ENCODE peak calls at places on chromosomes 12 and 14, in eight cellular contexts. One of them, this sample, is unnamed.

GRCh38 chr12:52029686-52030085 is 21.6 kb upstream of the NR4A1 start:
- DNase-seq in aorta: no peak
- DNase-seq in tibial nerve: no peak
- DNase-seq in tibial artery: no peak
- DNase-seq in cardiac muscle cell: peak
- DNase-seq in hepatocyte: peak
- DNase-seq in body of pancreas: peak
- DNase-seq in lower lobe of right lung: peak
- DNase-seq in this sample: no peak

GRCh38 chr14:77660754-77661153 is 44.3 kb upstream of the SPTLC2 start:
- DNase-seq in hepatocyte: no peak
- DNase-seq in body of pancreas: no peak
- DNase-seq in cardiac muscle cell: no peak
- DNase-seq in lower lobe of right lung: no peak
- DNase-seq in aorta: no peak
- DNase-seq in tibial artery: no peak
- DNase-seq in tibial nerve: no peak
- DNase-seq in this sample: no peak

GRCh38 chr12:95017482-95017881 is 14.0 kb upstream of the NDUFA12 start:
- DNase-seq in tibial artery: no peak
- DNase-seq in aorta: no peak
- DNase-seq in tibial nerve: no peak
- DNase-seq in cardiac muscle cell: no peak
- DNase-seq in body of pancreas: no peak
- DNase-seq in lower lobe of right lung: no peak
- DNase-seq in hepatocyte: no peak
- DNase-seq in this sample: no peak

GRCh38 chr12:5567021-5567744 is 135.3 kb downstream of the NTF3 start:
- DNase-seq in lower lobe of right lung: no peak
- DNase-seq in body of pancreas: no peak
- DNase-seq in tibial nerve: no peak
- DNase-seq in hepatocyte: peak
- DNase-seq in tibial artery: no peak
- DNase-seq in aorta: no peak
- DNase-seq in cardiac muscle cell: peak
- DNase-seq in this sample: no peak

GRCh38 chr12:112965643-112966042 is 12.7 kb upstream of the OAS2 start:
- DNase-seq in lower lobe of right lung: no peak
- DNase-seq in aorta: no peak
- DNase-seq in tibial artery: no peak
- DNase-seq in tibial nerve: no peak
- DNase-seq in cardiac muscle cell: no peak
- DNase-seq in hepatocyte: no peak
- DNase-seq in body of pancreas: no peak
- DNase-seq in this sample: no peak

GRCh38 chr12:19643635-19644034 is 204.3 kb downstream of the AEBP2 start:
- DNase-seq in tibial nerve: peak
- DNase-seq in aorta: no peak
- DNase-seq in cardiac muscle cell: peak
- DNase-seq in lower lobe of right lung: no peak
- DNase-seq in tibial artery: no peak
- DNase-seq in body of pancreas: no peak
- DNase-seq in hepatocyte: peak
- DNase-seq in this sample: no peak

GRCh38 chr12:123519151-123520001 is 14.1 kb downstream of the RILPL1 start:
- DNase-seq in lower lobe of right lung: peak
- DNase-seq in body of pancreas: peak
- DNase-seq in tibial nerve: no peak
- DNase-seq in aorta: peak
- DNase-seq in tibial artery: peak
- DNase-seq in hepatocyte: peak
- DNase-seq in cardiac muscle cell: peak
- DNase-seq in this sample: no peak

GRCh38 chr12:69225251-69225910 is 14.0 kb upstream of the CPSF6 start:
- DNase-seq in lower lobe of right lung: no peak
- DNase-seq in aorta: no peak
- DNase-seq in tibial artery: no peak
- DNase-seq in body of pancreas: no peak
- DNase-seq in cardiac muscle cell: no peak
- DNase-seq in hepatocyte: no peak
- DNase-seq in tibial nerve: no peak
- DNase-seq in this sample: no peak

GRCh38 chr12:93894391-93895095 is 217.4 kb downstream of the CRADD start:
- DNase-seq in aorta: peak
- DNase-seq in hepatocyte: peak
- DNase-seq in tibial artery: peak
- DNase-seq in tibial nerve: peak
- DNase-seq in lower lobe of right lung: peak
- DNase-seq in body of pancreas: peak
- DNase-seq in cardiac muscle cell: peak
- DNase-seq in this sample: peak

GRCh38 chr12:115209230-115209629 is 525.3 kb upstream of the TBX3 start:
- DNase-seq in tibial artery: no peak
- DNase-seq in tibial nerve: no peak
- DNase-seq in hepatocyte: peak
- DNase-seq in body of pancreas: no peak
- DNase-seq in aorta: no peak
- DNase-seq in cardiac muscle cell: no peak
- DNase-seq in lower lobe of right lung: no peak
- DNase-seq in this sample: peak

GRCh38 chr14:56118611-56119181 is 485 bp downstream of the PELI2 start:
- DNase-seq in tibial nerve: peak
- DNase-seq in body of pancreas: peak
- DNase-seq in aorta: peak
- DNase-seq in cardiac muscle cell: peak
- DNase-seq in hepatocyte: peak
- DNase-seq in lower lobe of right lung: peak
- DNase-seq in tibial artery: peak
- DNase-seq in this sample: peak

GRCh38 chr12:104669851-104670337 is 213.1 kb downstream of the CHST11 start:
- DNase-seq in lower lobe of right lung: peak
- DNase-seq in body of pancreas: no peak
- DNase-seq in hepatocyte: peak
- DNase-seq in cardiac muscle cell: peak
- DNase-seq in tibial nerve: no peak
- DNase-seq in aorta: peak
- DNase-seq in tibial artery: peak
- DNase-seq in this sample: peak

GRCh38 chr14:32370720-32371119 is 41.6 kb downstream of the AKAP6 start:
- DNase-seq in lower lobe of right lung: no peak
- DNase-seq in aorta: no peak
- DNase-seq in cardiac muscle cell: peak
- DNase-seq in hepatocyte: no peak
- DNase-seq in tibial nerve: no peak
- DNase-seq in tibial artery: no peak
- DNase-seq in body of pancreas: no peak
- DNase-seq in this sample: no peak

GRCh38 chr12:107522692-107523477 is 162.7 kb upstream of the PWP1 start:
- DNase-seq in tibial nerve: no peak
- DNase-seq in tibial artery: no peak
- DNase-seq in lower lobe of right lung: no peak
- DNase-seq in cardiac muscle cell: no peak
- DNase-seq in aorta: no peak
- DNase-seq in hepatocyte: no peak
- DNase-seq in body of pancreas: no peak
- DNase-seq in this sample: no peak

GRCh38 chr12:122845865-122846621 is 10.8 kb downstream of the HIP1R start:
- DNase-seq in body of pancreas: peak
- DNase-seq in hepatocyte: no peak
- DNase-seq in cardiac muscle cell: no peak
- DNase-seq in tibial artery: no peak
- DNase-seq in lower lobe of right lung: peak
- DNase-seq in aorta: no peak
- DNase-seq in tibial nerve: no peak
- DNase-seq in this sample: no peak

GRCh38 chr14:98580131-98580678 is 691.8 kb downstream of the BCL11B start:
- DNase-seq in tibial artery: no peak
- DNase-seq in body of pancreas: no peak
- DNase-seq in tibial nerve: no peak
- DNase-seq in aorta: no peak
- DNase-seq in cardiac muscle cell: no peak
- DNase-seq in lower lobe of right lung: no peak
- DNase-seq in hepatocyte: peak
- DNase-seq in this sample: no peak

GRCh38 chr12:76074701-76075336 is 9.7 kb downstream of the NAP1L1 start:
- DNase-seq in aorta: no peak
- DNase-seq in tibial nerve: no peak
- DNase-seq in cardiac muscle cell: no peak
- DNase-seq in hepatocyte: no peak
- DNase-seq in body of pancreas: no peak
- DNase-seq in lower lobe of right lung: no peak
- DNase-seq in tibial artery: no peak
- DNase-seq in this sample: no peak

GRCh38 chr14:20478915-20479314 is 9.7 kb downstream of the PNP start:
- DNase-seq in tibial artery: no peak
- DNase-seq in aorta: no peak
- DNase-seq in cardiac muscle cell: no peak
- DNase-seq in lower lobe of right lung: no peak
- DNase-seq in hepatocyte: no peak
- DNase-seq in body of pancreas: no peak
- DNase-seq in tibial nerve: no peak
- DNase-seq in this sample: no peak

GRCh38 chr12:10554228-10554970 is 48.7 kb downstream of the EIF2S3B start:
- DNase-seq in body of pancreas: no peak
- DNase-seq in tibial artery: no peak
- DNase-seq in lower lobe of right lung: no peak
- DNase-seq in aorta: no peak
- DNase-seq in cardiac muscle cell: no peak
- DNase-seq in tibial nerve: no peak
- DNase-seq in hepatocyte: no peak
- DNase-seq in this sample: no peak

GRCh38 chr12:122203968-122204828 is 689 bp downstream of the B3GNT4 start:
- DNase-seq in hepatocyte: no peak
- DNase-seq in body of pancreas: peak
- DNase-seq in tibial artery: no peak
- DNase-seq in aorta: no peak
- DNase-seq in lower lobe of right lung: no peak
- DNase-seq in cardiac muscle cell: no peak
- DNase-seq in tibial nerve: no peak
- DNase-seq in this sample: no peak

GRCh38 chr12:50162225-50162624 is 4.9 kb downstream of the CERS5 start:
- DNase-seq in aorta: no peak
- DNase-seq in body of pancreas: no peak
- DNase-seq in tibial nerve: no peak
- DNase-seq in hepatocyte: peak
- DNase-seq in tibial artery: no peak
- DNase-seq in lower lobe of right lung: no peak
- DNase-seq in cardiac muscle cell: peak
- DNase-seq in this sample: no peak

GRCh38 chr14:95872777-95873176 is 3.9 kb upstream of the TUNAR start:
- DNase-seq in body of pancreas: no peak
- DNase-seq in lower lobe of right lung: no peak
- DNase-seq in hepatocyte: no peak
- DNase-seq in cardiac muscle cell: no peak
- DNase-seq in tibial nerve: no peak
- DNase-seq in aorta: no peak
- DNase-seq in tibial artery: no peak
- DNase-seq in this sample: no peak

GRCh38 chr12:128971802-128972201 is 118.5 kb downstream of the GLT1D1 start:
- DNase-seq in lower lobe of right lung: no peak
- DNase-seq in body of pancreas: no peak
- DNase-seq in tibial artery: no peak
- DNase-seq in hepatocyte: no peak
- DNase-seq in tibial nerve: no peak
- DNase-seq in cardiac muscle cell: no peak
- DNase-seq in aorta: no peak
- DNase-seq in this sample: no peak

GRCh38 chr14:64806202-64806861 is 73.4 kb downstream of the SPTB start:
- DNase-seq in aorta: peak
- DNase-seq in body of pancreas: peak
- DNase-seq in cardiac muscle cell: peak
- DNase-seq in lower lobe of right lung: no peak
- DNase-seq in tibial nerve: no peak
- DNase-seq in tibial artery: no peak
- DNase-seq in hepatocyte: peak
- DNase-seq in this sample: peak
- H3K27ac ChIP-seq in aorta: peak
- H3K27ac ChIP-seq in body of pancreas: no peak
- H3K27ac ChIP-seq in cardiac muscle cell: no peak
- H3K27ac ChIP-seq in lower lobe of right lung: peak
- H3K27ac ChIP-seq in tibial nerve: no peak
- H3K27ac ChIP-seq in tibial artery: peak
- H3K27ac ChIP-seq in hepatocyte: peak
- H3K27ac ChIP-seq in this sample: no peak

GRCh38 chr14:64232944-64233343 is 61.2 kb downstream of the ESR2 start:
- DNase-seq in tibial nerve: no peak
- DNase-seq in lower lobe of right lung: no peak
- DNase-seq in aorta: no peak
- DNase-seq in cardiac muscle cell: no peak
- DNase-seq in hepatocyte: no peak
- DNase-seq in body of pancreas: no peak
- DNase-seq in tibial artery: no peak
- DNase-seq in this sample: no peak
- H3K27ac ChIP-seq in tibial nerve: peak
- H3K27ac ChIP-seq in lower lobe of right lung: no peak
- H3K27ac ChIP-seq in aorta: no peak
- H3K27ac ChIP-seq in cardiac muscle cell: no peak
- H3K27ac ChIP-seq in hepatocyte: no peak
- H3K27ac ChIP-seq in body of pancreas: no peak
- H3K27ac ChIP-seq in tibial artery: no peak
- H3K27ac ChIP-seq in this sample: no peak

DNA sequence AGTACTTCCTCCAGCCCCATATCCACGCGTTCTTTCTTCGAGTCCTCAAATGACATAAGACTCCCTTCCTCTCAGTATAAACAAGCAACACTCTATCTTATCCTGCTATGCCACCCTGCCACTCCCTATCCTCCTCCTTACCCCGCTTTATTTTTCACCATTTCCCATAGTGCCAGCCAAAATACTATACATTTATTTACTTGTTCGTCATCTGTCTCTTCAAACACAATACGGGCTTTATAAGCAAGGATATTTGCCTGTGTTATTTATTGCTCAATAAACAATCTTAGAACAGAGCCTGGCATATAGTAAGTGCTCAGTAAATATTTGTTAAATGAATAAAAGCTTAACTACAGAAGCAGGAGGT is 444.9 kb downstream of the EGLN3 start:
- DNase-seq in cardiac muscle cell: no peak
- DNase-seq in lower lobe of right lung: no peak
- DNase-seq in tibial artery: no peak
- DNase-seq in hepatocyte: no peak
- DNase-seq in body of pancreas: no peak
- DNase-seq in tibial nerve: no peak
- DNase-seq in aorta: no peak
- DNase-seq in this sample: no peak
- H3K27ac ChIP-seq in cardiac muscle cell: no peak
- H3K27ac ChIP-seq in lower lobe of right lung: no peak
- H3K27ac ChIP-seq in tibial artery: no peak
- H3K27ac ChIP-seq in hepatocyte: no peak
- H3K27ac ChIP-seq in body of pancreas: no peak
- H3K27ac ChIP-seq in tibial nerve: no peak
- H3K27ac ChIP-seq in aorta: no peak
- H3K27ac ChIP-seq in this sample: no peak

DNA sequence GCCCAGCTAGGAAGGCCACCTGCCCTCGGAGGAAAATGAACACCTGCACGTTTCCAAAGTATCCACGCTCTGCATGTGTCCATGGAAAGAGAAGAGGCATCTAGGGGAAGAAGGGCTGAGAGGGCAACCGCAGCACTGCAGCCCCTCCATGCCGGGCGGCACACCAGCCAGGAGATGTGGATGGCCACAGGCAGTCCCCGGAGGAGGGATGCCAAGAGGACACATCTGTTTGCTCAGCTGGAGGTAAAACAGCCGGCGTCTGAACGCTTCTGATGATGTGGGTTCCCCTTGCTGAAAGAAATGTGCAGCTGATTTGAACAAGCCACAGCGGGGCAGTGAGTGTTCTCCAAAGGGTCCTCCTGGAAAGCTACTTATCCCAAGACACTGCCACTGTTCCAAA is 34.0 kb downstream of the CHGA start:
- DNase-seq in body of pancreas: no peak
- DNase-seq in cardiac muscle cell: no peak
- DNase-seq in tibial artery: no peak
- DNase-seq in tibial nerve: no peak
- DNase-seq in aorta: peak
- DNase-seq in lower lobe of right lung: no peak
- DNase-seq in hepatocyte: no peak
- DNase-seq in this sample: no peak
- H3K27ac ChIP-seq in body of pancreas: no peak
- H3K27ac ChIP-seq in cardiac muscle cell: no peak
- H3K27ac ChIP-seq in tibial artery: no peak
- H3K27ac ChIP-seq in tibial nerve: no peak
- H3K27ac ChIP-seq in aorta: no peak
- H3K27ac ChIP-seq in lower lobe of right lung: no peak
- H3K27ac ChIP-seq in hepatocyte: no peak
- H3K27ac ChIP-seq in this sample: no peak